ENCODE peak calls at places on chromosomes 16 and 17, in ten cellular contexts. W is NCI-H2171; X is NCI-H2081; H is PC-3; C is occipital lobe; G is body of pancreas; M is NK-92 treated with Interleukin-12 subunit alpha and Interleukin-12 subunit beta, amount 100 ng/mL, for 24 hours; D is cardiac muscle cell; K is GM13977; V is activated CD4-positive, CD25-positive, alpha-beta regulatory T cell. S is an unnamed sample.

GRCh38 chr17:39174907-39175694 is 9.1 kb upstream of the ARL5C start:
- DNase-seq in M (peak), D (peak), K (peak), G (peak), V (peak), W (peak), C (no peak), X (peak), H (peak), S (peak)

GRCh38 chr17:44005865-44006580 is 1.6 kb downstream of the NAGS start:
- DNase-seq in W (no peak), V (peak), K (peak), D (peak), X (peak), C (no peak), G (peak), M (no peak), H (peak), S (no peak)

GRCh38 chr17:38528101-38528500 is 77.7 kb downstream of the SRCIN1 start:
- DNase-seq in D (peak), K (no peak), X (peak), M (no peak), V (no peak), W (peak), C (no peak), G (no peak), H (peak), S (no peak)

GRCh38 chr17:64785050-64785449 is 122.9 kb upstream of the SMURF2 start:
- DNase-seq in D (no peak), M (no peak), C (no peak), K (no peak), G (no peak), H (no peak), W (no peak), V (no peak), X (no peak), S (no peak)

GRCh38 chr17:77675816-77676799 is 282.4 kb upstream of the TNRC6C start:
- DNase-seq in D (peak), G (no peak), C (no peak), X (no peak), K (no peak), H (no peak), V (no peak), M (no peak), W (no peak), S (no peak)

GRCh38 chr16:60200161-60200560 is 1466.0 kb upstream of the GOT2 start:
- DNase-seq in K (no peak), C (no peak), G (no peak), D (no peak), H (no peak), V (no peak), M (no peak), X (no peak), W (no peak), S (no peak)

GRCh38 chr16:88758944-88759244 is 26.1 kb downstream of the PIEZO1 start:
- DNase-seq in H (no peak), C (no peak), M (no peak), G (no peak), X (no peak), D (no peak), W (no peak), V (no peak), K (no peak), S (no peak)

GRCh38 chr17:38428150-38428642 is at the start of gene ARHGAP23:
- DNase-seq in K (peak), C (peak), D (peak), W (no peak), V (peak), G (peak), X (no peak), H (peak), M (no peak), S (no peak)

GRCh38 chr17:44587339-44587738 is 30.1 kb downstream of the FZD2 start:
- DNase-seq in D (peak), G (peak), C (no peak), W (no peak), H (peak), X (no peak), K (no peak), V (no peak), M (no peak), S (no peak)

GRCh38 chr16:79871906-79872305 is 271.4 kb upstream of the MAF start:
- DNase-seq in V (no peak), G (no peak), M (no peak), W (no peak), H (no peak), X (no peak), D (no peak), C (no peak), K (no peak), S (no peak)

GRCh38 chr17:81218459-81218858 is 4.3 kb downstream of the CEP131 start:
- DNase-seq in W (no peak), X (no peak), H (no peak), C (no peak), K (no peak), D (no peak), M (no peak), V (no peak), G (no peak), S (no peak)

GRCh38 chr16:17538942-17539341 is 68.2 kb upstream of the XYLT1 start:
- DNase-seq in X (no peak), K (no peak), V (no peak), W (no peak), D (no peak), M (no peak), H (no peak), G (no peak), C (peak), S (no peak)